ENCODE peak calls at places on chromosomes 1 and 21, in four cellular contexts. One of them, this sample, is unnamed.

GRCh38 chr1:109931189-109931672 is 20.6 kb downstream of the CSF1 start:
- DNase-seq in effector memory CD4-positive, alpha-beta T cell: no peak
- DNase-seq in fibroblast of lung: peak
- DNase-seq in colonic mucosa: peak
- DNase-seq in this sample: peak

GRCh38 chr21:31905444-31906400 is 32.9 kb downstream of the HUNK start:
- DNase-seq in effector memory CD4-positive, alpha-beta T cell: no peak
- DNase-seq in colonic mucosa: no peak
- DNase-seq in fibroblast of lung: no peak
- DNase-seq in this sample: no peak

GRCh38 chr1:172089768-172090510 is 248.6 kb downstream of the DNM3 start:
- DNase-seq in effector memory CD4-positive, alpha-beta T cell: peak
- DNase-seq in colonic mucosa: peak
- DNase-seq in fibroblast of lung: peak
- DNase-seq in this sample: peak

GRCh38 chr1:179788259-179788658 is 45.2 kb downstream of the FAM163A start:
- DNase-seq in colonic mucosa: no peak
- DNase-seq in fibroblast of lung: no peak
- DNase-seq in effector memory CD4-positive, alpha-beta T cell: no peak
- DNase-seq in this sample: no peak

GRCh38 chr1:205317311-205317917 is 4.1 kb downstream of the NUAK2 start:
- DNase-seq in fibroblast of lung: peak
- DNase-seq in colonic mucosa: peak
- DNase-seq in effector memory CD4-positive, alpha-beta T cell: no peak
- DNase-seq in this sample: peak

GRCh38 chr21:45323487-45324380 is 36.0 kb upstream of the POFUT2 start:
- DNase-seq in colonic mucosa: no peak
- DNase-seq in effector memory CD4-positive, alpha-beta T cell: no peak
- DNase-seq in fibroblast of lung: peak
- DNase-seq in this sample: no peak

GRCh38 chr1:4395158-4395557 is 259.3 kb upstream of the AJAP1 start:
- DNase-seq in fibroblast of lung: no peak
- DNase-seq in effector memory CD4-positive, alpha-beta T cell: no peak
- DNase-seq in colonic mucosa: no peak
- DNase-seq in this sample: no peak

GRCh38 chr21:41444703-41445464 is 18.8 kb downstream of the MX1 start:
- DNase-seq in effector memory CD4-positive, alpha-beta T cell: no peak
- DNase-seq in fibroblast of lung: no peak
- DNase-seq in colonic mucosa: no peak
- DNase-seq in this sample: no peak

GRCh38 chr21:39132248-39132647 is 51.0 kb downstream of the PSMG1 start:
- DNase-seq in colonic mucosa: no peak
- DNase-seq in effector memory CD4-positive, alpha-beta T cell: no peak
- DNase-seq in fibroblast of lung: peak
- DNase-seq in this sample: no peak

GRCh38 chr1:238606896-238607295 is 716.2 kb upstream of the ZP4 start:
- DNase-seq in effector memory CD4-positive, alpha-beta T cell: no peak
- DNase-seq in fibroblast of lung: no peak
- DNase-seq in colonic mucosa: no peak
- DNase-seq in this sample: no peak

GRCh38 chr21:17931080-17931479 is 111.9 kb upstream of the C21orf91 start:
- DNase-seq in colonic mucosa: no peak
- DNase-seq in fibroblast of lung: no peak
- DNase-seq in effector memory CD4-positive, alpha-beta T cell: no peak
- DNase-seq in this sample: no peak

GRCh38 chr1:47180603-47181094 is 9.2 kb downstream of the PDZK1IP1 start:
- DNase-seq in effector memory CD4-positive, alpha-beta T cell: no peak
- DNase-seq in colonic mucosa: no peak
- DNase-seq in fibroblast of lung: no peak
- DNase-seq in this sample: no peak

GRCh38 chr1:200005160-200005559 is 22.4 kb upstream of the NR5A2 start:
- DNase-seq in fibroblast of lung: no peak
- DNase-seq in colonic mucosa: no peak
- DNase-seq in effector memory CD4-positive, alpha-beta T cell: no peak
- DNase-seq in this sample: no peak

GRCh38 chr1:160675641-160676410 is 29.0 kb upstream of the SLAMF1 start:
- DNase-seq in effector memory CD4-positive, alpha-beta T cell: peak
- DNase-seq in colonic mucosa: peak
- DNase-seq in fibroblast of lung: peak
- DNase-seq in this sample: peak

GRCh38 chr1:25094995-25095394 is 137.3 kb downstream of the SYF2 start:
- DNase-seq in colonic mucosa: no peak
- DNase-seq in effector memory CD4-positive, alpha-beta T cell: no peak
- DNase-seq in fibroblast of lung: no peak
- DNase-seq in this sample: peak

GRCh38 chr1:25090707-25091422 is 141.4 kb downstream of the SYF2 start:
- DNase-seq in colonic mucosa: no peak
- DNase-seq in fibroblast of lung: no peak
- DNase-seq in effector memory CD4-positive, alpha-beta T cell: no peak
- DNase-seq in this sample: no peak

GRCh38 chr1:25088946-25089345 is 143.4 kb downstream of the SYF2 start:
- DNase-seq in colonic mucosa: no peak
- DNase-seq in effector memory CD4-positive, alpha-beta T cell: no peak
- DNase-seq in fibroblast of lung: no peak
- DNase-seq in this sample: no peak

GRCh38 chr1:25094229-25094628 is 138.1 kb downstream of the SYF2 start:
- DNase-seq in effector memory CD4-positive, alpha-beta T cell: no peak
- DNase-seq in colonic mucosa: no peak
- DNase-seq in fibroblast of lung: no peak
- DNase-seq in this sample: no peak

DNA sequence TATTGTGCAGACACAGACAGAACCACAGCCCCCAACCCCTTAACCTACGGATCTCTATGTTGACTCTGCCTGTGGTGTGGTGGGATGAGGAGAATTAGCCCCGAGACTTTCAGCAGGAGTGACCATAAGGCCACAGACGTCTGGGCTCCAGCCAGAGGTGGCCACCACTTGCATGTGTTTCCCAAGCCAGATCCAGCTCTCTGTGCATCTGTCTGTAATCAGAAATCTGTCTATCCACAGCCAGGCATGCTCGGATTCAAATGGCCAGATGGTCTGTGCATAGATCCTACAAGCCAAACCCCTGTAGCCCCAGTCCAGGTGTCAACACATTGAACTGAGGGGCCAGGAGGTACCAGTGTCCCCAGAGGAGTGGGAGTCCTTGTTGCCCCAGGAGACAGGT is 140.6 kb downstream of the SYF2 start:
- DNase-seq in fibroblast of lung: no peak
- DNase-seq in effector memory CD4-positive, alpha-beta T cell: no peak
- DNase-seq in colonic mucosa: no peak
- DNase-seq in this sample: no peak
- H3K27ac ChIP-seq in fibroblast of lung: no peak
- H3K27ac ChIP-seq in effector memory CD4-positive, alpha-beta T cell: no peak
- H3K27ac ChIP-seq in colonic mucosa: no peak
- H3K27ac ChIP-seq in this sample: no peak

DNA sequence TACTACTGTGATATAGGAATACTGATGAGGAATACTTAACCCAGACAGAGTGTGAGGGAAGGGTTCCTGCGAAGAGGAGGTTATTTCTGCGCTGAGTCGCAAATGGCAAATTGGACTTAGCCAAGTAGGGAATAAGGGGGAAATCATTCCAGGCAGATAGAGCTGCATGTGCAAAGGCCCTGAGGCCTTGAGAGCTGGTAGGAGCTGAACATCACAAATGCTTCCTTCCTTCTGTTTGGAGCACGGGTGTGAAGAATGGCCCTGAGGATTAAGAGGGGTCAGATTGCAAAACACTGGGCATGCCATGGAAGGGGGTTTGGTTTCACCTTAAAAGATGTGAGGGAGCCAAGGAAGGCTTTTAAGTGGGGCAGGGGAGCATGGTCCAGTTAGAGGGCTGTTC is 12.4 kb downstream of the IER5 start:
- DNase-seq in colonic mucosa: no peak
- DNase-seq in fibroblast of lung: no peak
- DNase-seq in effector memory CD4-positive, alpha-beta T cell: no peak
- DNase-seq in this sample: no peak
- H3K27ac ChIP-seq in colonic mucosa: no peak
- H3K27ac ChIP-seq in fibroblast of lung: peak
- H3K27ac ChIP-seq in effector memory CD4-positive, alpha-beta T cell: no peak
- H3K27ac ChIP-seq in this sample: peak

DNA sequence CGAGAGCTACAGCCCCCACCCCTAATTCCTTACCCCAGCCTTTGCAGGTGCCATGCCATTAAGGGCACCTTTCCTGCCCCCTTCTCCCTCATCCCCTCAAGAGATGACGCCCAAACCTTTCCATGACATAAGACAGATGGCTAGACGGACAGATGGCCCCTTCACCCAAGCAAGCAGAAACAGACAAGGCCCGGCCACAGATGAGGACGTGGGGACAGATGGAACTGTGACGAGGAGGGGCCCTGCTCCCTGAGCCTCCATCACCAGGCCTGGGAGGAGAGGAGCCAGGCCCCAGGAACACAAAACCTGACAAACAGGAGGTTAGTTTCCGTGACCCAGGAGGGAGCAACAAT is 24.7 kb upstream of the PEF1 start:
- DNase-seq in effector memory CD4-positive, alpha-beta T cell: no peak
- DNase-seq in fibroblast of lung: no peak
- DNase-seq in colonic mucosa: no peak
- DNase-seq in this sample: no peak
- H3K27ac ChIP-seq in effector memory CD4-positive, alpha-beta T cell: no peak
- H3K27ac ChIP-seq in fibroblast of lung: no peak
- H3K27ac ChIP-seq in colonic mucosa: peak
- H3K27ac ChIP-seq in this sample: no peak

GRCh38 chr1:183019860-183020259 is 3.4 kb upstream of the LAMC1 start:
- DNase-seq in effector memory CD4-positive, alpha-beta T cell: no peak
- DNase-seq in colonic mucosa: no peak
- DNase-seq in fibroblast of lung: peak
- DNase-seq in this sample: peak

GRCh38 chr1:183023146-183023600 is at the start of gene LAMC1:
- DNase-seq in effector memory CD4-positive, alpha-beta T cell: no peak
- DNase-seq in fibroblast of lung: peak
- DNase-seq in colonic mucosa: peak
- DNase-seq in this sample: peak

GRCh38 chr1:183022202-183023145 is 746 bp upstream of the LAMC1 start:
- DNase-seq in effector memory CD4-positive, alpha-beta T cell: no peak
- DNase-seq in fibroblast of lung: peak
- DNase-seq in colonic mucosa: peak
- DNase-seq in this sample: peak

GRCh38 chr1:183021405-183022201 is 1.6 kb upstream of the LAMC1 start:
- DNase-seq in colonic mucosa: no peak
- DNase-seq in fibroblast of lung: no peak
- DNase-seq in effector memory CD4-positive, alpha-beta T cell: no peak
- DNase-seq in this sample: no peak

GRCh38 chr1:183019126-183019740 is 4.0 kb upstream of the LAMC1 start:
- DNase-seq in effector memory CD4-positive, alpha-beta T cell: no peak
- DNase-seq in colonic mucosa: no peak
- DNase-seq in fibroblast of lung: no peak
- DNase-seq in this sample: peak
- H3K27ac ChIP-seq in effector memory CD4-positive, alpha-beta T cell: no peak
- H3K27ac ChIP-seq in colonic mucosa: no peak
- H3K27ac ChIP-seq in fibroblast of lung: no peak
- H3K27ac ChIP-seq in this sample: peak

DNA sequence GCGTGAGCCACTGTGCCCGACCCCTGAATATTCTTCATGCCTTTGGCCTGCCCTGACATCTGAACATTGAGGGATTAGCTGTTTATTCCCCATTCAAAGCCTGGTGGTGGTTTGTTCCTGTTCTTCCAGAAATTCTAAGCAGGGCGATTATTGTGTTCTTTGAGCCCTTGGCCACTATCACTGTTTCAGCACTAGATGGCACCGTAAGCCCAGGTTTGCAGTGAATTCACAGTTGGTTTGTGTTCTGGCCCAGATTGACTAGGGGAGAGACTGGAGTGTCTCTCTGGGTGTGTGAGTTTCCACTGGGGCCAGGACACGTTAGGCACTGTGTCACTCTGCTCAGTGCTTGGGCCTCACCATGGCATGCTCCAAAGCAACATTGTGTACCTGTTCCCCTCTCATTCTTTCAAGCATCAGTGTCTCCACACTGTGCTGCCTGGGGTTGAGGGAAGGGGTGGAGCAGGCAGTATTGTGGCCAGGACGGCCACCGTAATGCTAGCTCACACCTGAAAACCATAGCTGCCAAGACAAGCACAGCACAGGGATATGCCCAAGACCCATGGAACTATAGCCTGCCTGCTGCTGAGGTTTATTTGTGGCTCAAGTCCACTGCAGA is 52.7 kb downstream of the PKN2 start:
- DNase-seq in fibroblast of lung: peak
- DNase-seq in colonic mucosa: peak
- DNase-seq in effector memory CD4-positive, alpha-beta T cell: no peak
- DNase-seq in this sample: peak
- H3K27ac ChIP-seq in fibroblast of lung: no peak
- H3K27ac ChIP-seq in colonic mucosa: no peak
- H3K27ac ChIP-seq in effector memory CD4-positive, alpha-beta T cell: no peak
- H3K27ac ChIP-seq in this sample: no peak

DNA sequence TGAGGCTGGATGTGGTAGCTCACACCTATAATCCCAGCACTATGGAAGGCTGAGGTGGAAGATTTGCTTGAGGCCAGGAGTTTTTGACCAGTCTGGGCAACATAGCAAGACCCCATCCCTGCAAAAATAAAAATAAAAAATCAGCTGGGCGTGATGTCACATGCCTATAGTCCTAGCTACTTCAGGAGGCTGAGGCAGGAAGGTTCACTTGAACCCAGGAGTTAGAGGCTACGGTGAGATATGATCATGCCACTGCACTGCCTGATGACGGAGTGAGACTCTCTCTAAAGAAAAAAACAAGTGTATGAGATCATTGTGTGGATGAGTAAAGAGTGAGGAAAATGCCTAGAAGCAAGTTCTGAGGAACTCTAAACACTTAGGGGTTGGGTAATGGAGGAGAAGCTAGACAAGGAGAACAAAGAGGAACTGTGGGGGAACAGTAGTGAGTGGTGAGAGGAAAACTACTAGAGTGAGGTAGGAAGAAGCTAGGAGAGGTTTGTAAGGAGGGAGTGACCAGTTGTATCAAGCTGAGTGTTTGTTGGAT is 17.0 kb downstream of the CLIC4 start:
- DNase-seq in effector memory CD4-positive, alpha-beta T cell: no peak
- DNase-seq in fibroblast of lung: no peak
- DNase-seq in colonic mucosa: no peak
- DNase-seq in this sample: no peak
- H3K27ac ChIP-seq in effector memory CD4-positive, alpha-beta T cell: no peak
- H3K27ac ChIP-seq in fibroblast of lung: no peak
- H3K27ac ChIP-seq in colonic mucosa: no peak
- H3K27ac ChIP-seq in this sample: no peak

DNA sequence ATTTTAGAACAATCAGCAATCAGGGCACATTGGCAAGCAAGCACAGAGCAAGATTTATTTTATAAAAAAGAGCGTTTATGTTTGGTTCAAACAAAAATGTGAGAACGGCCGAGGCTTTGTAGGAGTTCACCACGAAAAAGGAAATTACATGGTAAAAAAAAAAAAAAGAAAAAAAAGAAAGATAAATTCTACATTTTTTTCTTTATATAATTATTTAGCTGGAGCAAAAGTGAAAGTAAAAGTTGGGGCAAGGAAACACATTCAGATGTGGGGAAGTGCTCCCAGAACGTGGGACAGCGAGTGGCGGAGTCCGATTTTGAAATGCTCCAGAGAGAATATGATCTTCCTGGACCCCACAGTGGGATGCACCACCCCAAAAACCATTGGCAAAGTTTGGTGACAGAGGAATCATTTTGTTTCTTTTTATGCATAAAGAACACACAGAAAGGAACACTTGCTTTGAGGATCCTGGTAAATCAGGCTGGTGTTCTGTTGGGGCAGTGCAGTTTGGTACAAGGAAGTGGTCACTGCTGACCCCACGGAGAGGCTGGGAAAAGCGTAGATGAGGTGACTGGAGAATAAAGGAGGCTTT is 16.3 kb upstream of the ATP5PO start:
- DNase-seq in fibroblast of lung: peak
- DNase-seq in effector memory CD4-positive, alpha-beta T cell: no peak
- DNase-seq in colonic mucosa: no peak
- DNase-seq in this sample: peak
- H3K27ac ChIP-seq in fibroblast of lung: peak
- H3K27ac ChIP-seq in effector memory CD4-positive, alpha-beta T cell: peak
- H3K27ac ChIP-seq in colonic mucosa: peak
- H3K27ac ChIP-seq in this sample: no peak

This sample was measured in endothelial cell of umbilical vein.